ENCODE peak calls at places on chromosomes 16 and 17, in eight cellular contexts. E is ovary; T is mammary epithelial cell; M is SK-N-SH; Y is WERI-Rb-1; L is gastrocnemius medialis; I is CD8-positive, alpha-beta memory T cell; F is PC-3. Q is an unnamed sample. For H3K27me3 and H3K36me3, the result is how much of the 10 kb centered on the place peaks cover.

GRCh38 chr16:4179020-4179419 is 62.8 kb upstream of the ADCY9 start:
- DNase-seq in Y (no peak), T (peak), F (peak), L (peak), I (no peak), E (peak), M (no peak), Q (no peak)

GRCh38 chr17:50913120-50913519 is 47.0 kb upstream of the TOB1 start:
- DNase-seq in Y (no peak), L (no peak), M (no peak), E (no peak), F (no peak), I (no peak), T (no peak), Q (no peak)

GRCh38 chr16:79077391-79077790 is 523.1 kb downstream of the MAF start:
- DNase-seq in T (no peak), Y (no peak), F (no peak), M (no peak), I (no peak), E (no peak), L (no peak), Q (no peak)

GRCh38 chr17:61451538-61452300 is 503 bp upstream of the TBX4 start:
- DNase-seq in Y (no peak), F (no peak), T (no peak), E (no peak), M (no peak), L (no peak), I (no peak), Q (peak)

GRCh38 chr16:72523087-72523486 is 351.1 kb upstream of the PMFBP1 start:
- DNase-seq in T (no peak), Y (no peak), I (no peak), E (no peak), M (no peak), F (no peak), L (no peak), Q (no peak)

GRCh38 chr16:68289621-68290329 is 21.0 kb downstream of the SLC7A6OS start:
- DNase-seq in L (no peak), E (no peak), Y (no peak), F (no peak), T (no peak), I (peak), M (no peak), Q (no peak)

GRCh38 chr16:76292218-76292617 is 15.0 kb downstream of the CNTNAP4 start:
- DNase-seq in I (no peak), E (no peak), Y (no peak), T (no peak), M (no peak), F (no peak), L (no peak), Q (no peak)

GRCh38 chr16:77825196-77825595 is 36.8 kb downstream of the VAT1L start:
- DNase-seq in Y (no peak), M (no peak), T (no peak), E (no peak), I (no peak), F (no peak), L (no peak), Q (no peak)

GRCh38 chr17:45096141-45096540 is 35.0 kb downstream of the NMT1 start:
- DNase-seq in Y (peak), T (peak), M (no peak), E (no peak), F (peak), I (no peak), L (no peak), Q (peak)

GRCh38 chr17:79372470-79373238 is 238.2 kb downstream of the RBFOX3 start:
- DNase-seq in L (no peak), I (no peak), T (no peak), Y (no peak), F (no peak), M (no peak), E (no peak), Q (no peak)
- H3K27me3 ChIP-seq in L (under half), I (under half), T (under half), Y (under half), F (half or more), M (under half), E (under half), Q (under half)

GRCh38 chr16:69611103-69611640 is 45.4 kb downstream of the NFAT5 start:
- DNase-seq in I (no peak), E (no peak), L (no peak), T (no peak), F (no peak), M (peak), Y (no peak), Q (no peak)

GRCh38 chr16:69610356-69610755 is 44.6 kb downstream of the NFAT5 start:
- DNase-seq in T (no peak), E (no peak), I (no peak), Y (no peak), L (no peak), M (peak), F (no peak), Q (peak)

GRCh38 chr16:69616082-69616481 is 50.3 kb downstream of the NFAT5 start:
- DNase-seq in Y (no peak), E (no peak), I (no peak), L (peak), T (no peak), M (no peak), F (no peak), Q (no peak)

GRCh38 chr16:69615528-69615927 is 49.8 kb downstream of the NFAT5 start:
- DNase-seq in I (no peak), Y (no peak), F (no peak), T (no peak), L (no peak), M (no peak), E (no peak), Q (no peak)

GRCh38 chr16:69613283-69614154 is 47.8 kb downstream of the NFAT5 start:
- DNase-seq in I (no peak), F (peak), E (no peak), T (peak), L (peak), Y (peak), M (no peak), Q (no peak)
- H3K4me3 ChIP-seq in I (no peak), F (no peak), E (no peak), T (no peak), L (no peak), Y (no peak), M (no peak), Q (no peak)

DNA sequence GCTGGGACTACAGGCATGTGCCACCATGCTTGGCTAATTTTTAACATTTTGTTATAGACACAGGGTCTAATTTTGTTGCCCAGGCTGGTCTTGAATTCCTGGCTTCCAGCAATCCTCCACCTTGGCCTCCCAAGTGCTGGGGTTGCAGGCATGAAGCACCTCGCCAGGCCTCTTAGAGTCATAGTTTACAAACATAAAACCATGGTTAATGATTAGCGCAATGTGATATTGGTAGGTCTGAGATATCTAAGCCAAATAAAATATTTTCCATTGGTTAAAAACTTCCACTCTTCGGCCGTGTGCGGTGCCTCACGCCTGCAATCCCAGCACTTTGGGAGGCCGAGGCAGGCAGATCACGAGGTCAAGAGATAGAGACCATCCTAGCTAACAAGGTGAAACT is 16.6 kb downstream of the TXNDC11 start:
- DNase-seq in E (no peak), I (no peak), F (no peak), T (no peak), Y (no peak), M (no peak), L (no peak), Q (no peak)
- H3K36me3 ChIP-seq in E (under half), I (under half), F (under half), T (under half), Y (half or more), M (under half), L (under half), Q (under half)

GRCh38 chr17:78355701-78356100 is 4.2 kb downstream of the SOCS3 start:
- DNase-seq in T (no peak), M (no peak), L (no peak), E (no peak), I (no peak), F (no peak), Y (no peak), Q (no peak)

GRCh38 chr17:78357177-78357586 is 2.7 kb downstream of the SOCS3 start:
- DNase-seq in L (peak), I (no peak), M (peak), T (no peak), E (peak), F (peak), Y (no peak), Q (peak)

GRCh38 chr17:78355045-78355641 is 4.7 kb downstream of the SOCS3 start:
- DNase-seq in M (no peak), E (no peak), Y (no peak), I (peak), T (no peak), L (no peak), F (no peak), Q (no peak)

GRCh38 chr17:78357687-78358537 is 2.0 kb downstream of the SOCS3 start:
- DNase-seq in F (no peak), E (no peak), Y (no peak), T (no peak), L (no peak), I (no peak), M (no peak), Q (peak)

GRCh38 chr17:78356163-78356713 is 3.6 kb downstream of the SOCS3 start:
- DNase-seq in L (peak), I (peak), T (peak), Y (no peak), E (peak), F (peak), M (no peak), Q (peak)
- H3K27me3 ChIP-seq in L (under half), I (under half), T (under half), Y (under half), E (under half), F (under half), M (under half), Q (under half)

DNA sequence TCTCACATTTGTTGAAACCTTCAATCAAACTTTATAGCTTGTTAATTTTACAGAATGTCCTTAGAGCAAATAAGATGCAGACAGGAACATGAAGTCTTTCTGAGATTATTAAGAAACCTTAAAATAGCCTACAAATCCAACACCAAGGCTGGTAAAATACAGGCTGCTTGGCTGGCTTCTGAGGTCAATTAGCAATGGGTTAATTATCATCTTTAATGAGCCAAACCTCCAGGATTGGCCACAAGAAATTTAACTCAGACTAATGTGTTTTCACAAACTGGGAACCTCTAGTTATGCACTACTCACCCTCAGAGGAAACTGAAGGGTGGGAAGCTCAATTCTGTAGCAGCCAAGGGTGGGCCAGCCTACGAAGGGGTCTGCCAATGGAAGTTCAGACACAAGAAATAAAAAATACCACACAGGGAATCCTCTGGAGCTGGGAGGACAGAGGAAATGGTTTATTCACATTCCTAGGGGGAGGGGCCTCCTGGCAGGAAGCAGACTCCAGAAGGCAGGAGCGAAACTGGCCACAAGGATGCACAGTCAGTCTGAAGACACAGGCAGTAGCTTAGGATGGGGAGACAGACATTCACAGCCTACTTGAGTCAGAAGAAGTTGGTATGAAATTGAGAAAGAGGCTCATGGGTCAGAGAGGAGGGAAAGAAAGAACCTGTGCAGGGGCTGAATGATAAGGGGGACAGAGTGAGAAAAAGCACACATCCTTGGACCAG is 36.1 kb downstream of the HIC1 start:
- DNase-seq in E (peak), F (peak), L (peak), T (peak), Y (peak), I (no peak), M (peak), Q (peak)
- H3K4me3 ChIP-seq in E (no peak), F (no peak), L (no peak), T (no peak), Y (no peak), I (no peak), M (no peak), Q (no peak)

GRCh38 chr17:42000399-42001076 is 16.7 kb downstream of the DNAJC7 start:
- DNase-seq in E (no peak), I (no peak), L (no peak), Y (no peak), F (no peak), T (no peak), M (no peak), Q (no peak)

GRCh38 chr17:41998497-41998896 is 18.7 kb downstream of the DNAJC7 start:
- DNase-seq in Y (no peak), L (no peak), F (no peak), M (no peak), T (no peak), E (no peak), I (no peak), Q (no peak)

GRCh38 chr17:41992576-41992975 is 24.7 kb downstream of the DNAJC7 start:
- DNase-seq in E (no peak), T (no peak), Y (no peak), M (no peak), L (no peak), I (no peak), F (no peak), Q (no peak)

GRCh38 chr17:42001729-42002128 is 15.5 kb downstream of the DNAJC7 start:
- DNase-seq in F (no peak), Y (no peak), M (no peak), E (no peak), T (no peak), I (no peak), L (no peak), Q (no peak)

DNA sequence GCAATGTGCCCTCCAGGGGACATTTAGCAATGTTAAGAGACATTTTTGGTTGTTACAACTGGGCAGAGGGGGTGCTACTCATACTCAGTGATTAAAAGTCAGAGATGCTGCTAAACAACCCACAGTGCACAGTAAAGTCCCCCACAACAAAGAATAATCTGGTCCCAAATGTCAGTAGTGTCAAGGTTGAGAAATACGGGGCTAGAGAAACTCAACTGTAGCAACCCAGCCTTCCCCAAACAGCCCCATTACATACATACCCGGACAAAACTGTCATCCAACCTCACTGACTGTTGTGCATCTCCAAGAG is 20.4 kb downstream of the DNAJC7 start:
- DNase-seq in L (no peak), I (no peak), E (no peak), Y (no peak), M (no peak), F (no peak), T (no peak), Q (no peak)
- H3K36me3 ChIP-seq in L (under half), I (under half), E (under half), Y (half or more), M (half or more), F (half or more), T (under half), Q (half or more)

DNA sequence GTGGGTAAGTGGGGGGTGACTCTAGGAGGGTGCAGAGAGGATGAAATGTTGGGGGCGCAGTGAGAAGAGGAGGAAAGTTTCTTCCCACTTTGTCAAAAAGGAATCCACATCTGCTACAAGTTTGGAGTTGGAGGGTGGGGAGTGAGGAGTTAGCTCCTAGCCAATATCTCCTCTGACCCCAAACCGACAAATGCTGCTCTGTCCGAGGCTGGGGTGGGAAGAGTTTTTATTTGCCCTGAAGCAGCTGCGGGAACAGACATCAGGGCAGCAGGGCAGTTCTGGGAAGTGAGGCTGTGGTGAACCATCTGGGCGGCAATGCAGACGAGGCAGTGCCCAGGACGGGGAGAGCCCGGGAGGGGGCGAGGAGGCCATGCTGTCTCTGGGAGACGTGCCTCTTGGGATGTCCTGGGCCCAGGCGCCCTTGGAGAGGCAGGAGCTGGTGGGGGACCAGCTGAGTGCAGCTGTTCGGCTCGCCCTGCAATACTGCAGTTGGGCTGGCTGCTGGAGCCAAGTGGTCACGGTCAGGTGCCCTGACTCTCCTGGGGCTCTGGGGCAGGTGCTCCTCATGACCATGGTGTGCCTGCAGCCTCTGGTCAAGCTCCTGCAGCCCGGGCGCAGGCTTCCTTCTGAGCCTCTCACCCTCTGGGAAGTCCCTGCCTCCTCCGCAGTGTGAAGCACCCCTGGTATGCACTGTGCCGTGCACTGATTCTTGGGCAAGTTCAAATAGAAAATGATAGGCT is 6.4 kb upstream of the SOCS3 start:
- DNase-seq in T (no peak), M (no peak), L (no peak), I (no peak), Y (no peak), F (no peak), E (peak), Q (peak)
- H3K27me3 ChIP-seq in T (under half), M (under half), L (under half), I (under half), Y (under half), F (under half), E (under half), Q (under half)

DNA sequence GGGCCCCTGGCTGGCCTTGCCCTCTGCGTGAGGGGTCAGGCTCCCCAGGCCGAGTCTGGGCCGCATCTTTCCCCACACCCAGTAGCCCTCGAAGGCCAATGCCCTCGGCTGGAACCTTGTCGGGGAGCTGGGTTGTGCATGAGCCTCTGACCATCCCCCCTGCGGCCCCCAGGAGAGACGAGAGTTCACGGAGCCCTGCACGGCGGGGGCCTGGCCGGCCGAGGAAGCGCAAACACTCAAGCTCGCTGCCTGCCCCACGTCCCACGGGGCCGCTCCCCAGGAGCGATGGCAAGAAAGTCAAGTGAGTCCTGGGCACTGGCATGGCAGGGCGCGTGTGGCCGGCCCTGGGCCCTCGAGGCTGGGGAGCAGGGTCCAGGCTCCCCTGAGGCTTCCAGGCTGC is 57.3 kb downstream of the BAHCC1 start:
- DNase-seq in Y (no peak), F (no peak), M (no peak), L (no peak), T (no peak), I (no peak), E (no peak), Q (peak)
- H3K4me3 ChIP-seq in Y (no peak), F (no peak), M (no peak), L (no peak), T (no peak), I (no peak), E (no peak), Q (no peak)